ENCODE peak calls at places on chromosome 16, in four cellular contexts. One of them, this sample, is unnamed.

GRCh38 chr16:57632568-57632967 is 4.1 kb downstream of the ADGRG1 start:
- DNase-seq in T-helper 1 cell: no peak
- DNase-seq in A172: peak
- DNase-seq in NCI-H1417: no peak
- DNase-seq in this sample: no peak

GRCh38 chr16:82011199-82011641 is at the start of gene SDR42E1:
- DNase-seq in T-helper 1 cell: peak
- DNase-seq in A172: no peak
- DNase-seq in NCI-H1417: no peak
- DNase-seq in this sample: no peak

GRCh38 chr16:27748868-27749546 is 199.1 kb downstream of the KATNIP start:
- DNase-seq in T-helper 1 cell: no peak
- DNase-seq in A172: peak
- DNase-seq in NCI-H1417: peak
- DNase-seq in this sample: no peak

GRCh38 chr16:72224260-72224768 is 52.4 kb upstream of the PMFBP1 start:
- DNase-seq in T-helper 1 cell: no peak
- DNase-seq in A172: no peak
- DNase-seq in NCI-H1417: no peak
- DNase-seq in this sample: no peak

GRCh38 chr16:50721549-50722409 is 20.1 kb upstream of the CYLD start:
- DNase-seq in T-helper 1 cell: no peak
- DNase-seq in A172: no peak
- DNase-seq in NCI-H1417: no peak
- DNase-seq in this sample: peak

GRCh38 chr16:90044111-90044551 is 24.9 kb upstream of the DBNDD1 start:
- DNase-seq in T-helper 1 cell: no peak
- DNase-seq in A172: peak
- DNase-seq in NCI-H1417: no peak
- DNase-seq in this sample: no peak

GRCh38 chr16:4334724-4335495 is 16.2 kb downstream of the PAM16 start:
- DNase-seq in T-helper 1 cell: no peak
- DNase-seq in A172: no peak
- DNase-seq in NCI-H1417: no peak
- DNase-seq in this sample: no peak

GRCh38 chr16:76946879-76947278 is 244.1 kb upstream of the MON1B start:
- DNase-seq in T-helper 1 cell: no peak
- DNase-seq in A172: peak
- DNase-seq in NCI-H1417: no peak
- DNase-seq in this sample: no peak

GRCh38 chr16:85138825-85139627 is 26.8 kb upstream of the CIBAR2 start:
- DNase-seq in T-helper 1 cell: no peak
- DNase-seq in A172: no peak
- DNase-seq in NCI-H1417: peak
- DNase-seq in this sample: no peak

GRCh38 chr16:626174-626765 is 4.5 kb upstream of the WFIKKN1 start:
- DNase-seq in T-helper 1 cell: no peak
- DNase-seq in A172: no peak
- DNase-seq in NCI-H1417: no peak
- DNase-seq in this sample: no peak

GRCh38 chr16:31351937-31352315 is 3.0 kb upstream of the ITGAX start:
- DNase-seq in T-helper 1 cell: no peak
- DNase-seq in A172: peak
- DNase-seq in NCI-H1417: no peak
- DNase-seq in this sample: peak

GRCh38 chr16:29699324-29700219 is 20.6 kb downstream of the QPRT start:
- DNase-seq in T-helper 1 cell: no peak
- DNase-seq in A172: no peak
- DNase-seq in NCI-H1417: no peak
- DNase-seq in this sample: no peak

GRCh38 chr16:84082835-84083569 is 33.7 kb downstream of the MBTPS1 start:
- DNase-seq in T-helper 1 cell: no peak
- DNase-seq in A172: no peak
- DNase-seq in NCI-H1417: no peak
- DNase-seq in this sample: no peak

GRCh38 chr16:76787394-76787793 is 403.6 kb upstream of the MON1B start:
- DNase-seq in T-helper 1 cell: no peak
- DNase-seq in A172: no peak
- DNase-seq in NCI-H1417: no peak
- DNase-seq in this sample: no peak

GRCh38 chr16:89917773-89918452 is 749 bp upstream of the MC1R start:
- DNase-seq in T-helper 1 cell: peak
- DNase-seq in A172: peak
- DNase-seq in NCI-H1417: peak
- DNase-seq in this sample: peak

GRCh38 chr16:77442078-77442477 is 7.2 kb upstream of the ADAMTS18 start:
- DNase-seq in T-helper 1 cell: no peak
- DNase-seq in A172: no peak
- DNase-seq in NCI-H1417: no peak
- DNase-seq in this sample: no peak

GRCh38 chr16:69867796-69868565 is 83.2 kb upstream of the CLEC18A start:
- DNase-seq in T-helper 1 cell: no peak
- DNase-seq in A172: no peak
- DNase-seq in NCI-H1417: no peak
- DNase-seq in this sample: no peak

GRCh38 chr16:88639231-88640038 is 1.1 kb downstream of the IL17C start:
- DNase-seq in T-helper 1 cell: no peak
- DNase-seq in A172: no peak
- DNase-seq in NCI-H1417: peak
- DNase-seq in this sample: no peak

GRCh38 chr16:58021661-58022551 is 3.6 kb upstream of the MMP15 start:
- DNase-seq in T-helper 1 cell: no peak
- DNase-seq in A172: peak
- DNase-seq in NCI-H1417: no peak
- DNase-seq in this sample: no peak

GRCh38 chr16:87702325-87702811 is 63.4 kb downstream of the KLHDC4 start:
- DNase-seq in T-helper 1 cell: no peak
- DNase-seq in A172: peak
- DNase-seq in NCI-H1417: no peak
- DNase-seq in this sample: no peak

GRCh38 chr16:872436-873242 is 72.1 kb upstream of the GNG13 start:
- DNase-seq in T-helper 1 cell: no peak
- DNase-seq in A172: no peak
- DNase-seq in NCI-H1417: no peak
- DNase-seq in this sample: no peak

GRCh38 chr16:12062343-12063003 is 85.9 kb downstream of the SNX29 start:
- DNase-seq in T-helper 1 cell: no peak
- DNase-seq in A172: peak
- DNase-seq in NCI-H1417: no peak
- DNase-seq in this sample: no peak

GRCh38 chr16:61909074-61909473 is 127.2 kb downstream of the CDH8 start:
- DNase-seq in T-helper 1 cell: no peak
- DNase-seq in A172: no peak
- DNase-seq in NCI-H1417: no peak
- DNase-seq in this sample: no peak

GRCh38 chr16:58638148-58639036 is 8.8 kb upstream of the CNOT1 start:
- DNase-seq in T-helper 1 cell: no peak
- DNase-seq in A172: peak
- DNase-seq in NCI-H1417: no peak
- DNase-seq in this sample: no peak

GRCh38 chr16:12092347-12092882 is 115.9 kb downstream of the SNX29 start:
- DNase-seq in T-helper 1 cell: no peak
- DNase-seq in A172: peak
- DNase-seq in NCI-H1417: peak
- DNase-seq in this sample: no peak

GRCh38 chr16:24728891-24729242 is 584 bp upstream of the TNRC6A start:
- DNase-seq in T-helper 1 cell: no peak
- DNase-seq in A172: no peak
- DNase-seq in NCI-H1417: no peak
- DNase-seq in this sample: no peak

GRCh38 chr16:52563767-52564611 is 17.0 kb upstream of the TOX3 start:
- DNase-seq in T-helper 1 cell: no peak
- DNase-seq in A172: no peak
- DNase-seq in NCI-H1417: no peak
- DNase-seq in this sample: no peak

GRCh38 chr16:70682239-70683145 is 3.4 kb downstream of the MTSS2 start:
- DNase-seq in T-helper 1 cell: no peak
- DNase-seq in A172: no peak
- DNase-seq in NCI-H1417: no peak
- DNase-seq in this sample: no peak

GRCh38 chr16:54077412-54077821 is 209.2 kb downstream of the IRX3 start:
- DNase-seq in T-helper 1 cell: no peak
- DNase-seq in A172: peak
- DNase-seq in NCI-H1417: no peak
- DNase-seq in this sample: no peak

GRCh38 chr16:89087922-89088321 is 5.7 kb upstream of the ACSF3 start:
- DNase-seq in T-helper 1 cell: no peak
- DNase-seq in A172: no peak
- DNase-seq in NCI-H1417: no peak
- DNase-seq in this sample: no peak

GRCh38 chr16:16996830-16997229 is 473.9 kb downstream of the XYLT1 start:
- DNase-seq in T-helper 1 cell: no peak
- DNase-seq in A172: no peak
- DNase-seq in NCI-H1417: no peak
- DNase-seq in this sample: no peak

GRCh38 chr16:2156025-2156848 is 655 bp downstream of the TRAF7 start:
- DNase-seq in T-helper 1 cell: no peak
- DNase-seq in A172: no peak
- DNase-seq in NCI-H1417: no peak
- DNase-seq in this sample: no peak